ENCODE peak calls at places on chromosome 4, in eight cellular contexts. Z is ovary, M is lower leg skin, G is adrenal gland, C is NB4, Q is tibial nerve, T is heart left ventricle, U is A549. X is an unnamed sample.

GRCh38 chr4:89123418-89123817 is 12.1 kb downstream of the TIGD2 start:
- DNase-seq in Z (no peak), M (no peak), G (no peak), C (no peak), Q (no peak), T (no peak), U (peak; percentile 77), X (no peak)

GRCh38 chr4:14925471-14925870 is 76.8 kb upstream of the CPEB2 start:
- DNase-seq in Z (no peak), M (no peak), G (no peak), C (no peak), Q (no peak), T (no peak), U (no peak), X (no peak)

GRCh38 chr4:151658959-151659593 is 101.7 kb downstream of the GATB start:
- DNase-seq in Z (no peak), M (no peak), G (no peak), C (no peak), Q (no peak), T (no peak), U (no peak), X (no peak)

GRCh38 chr4:14520171-14520570 is 482.1 kb upstream of the CPEB2 start:
- DNase-seq in Z (no peak), M (no peak), G (no peak), C (no peak), Q (no peak), T (no peak), U (no peak), X (no peak)

GRCh38 chr4:32485976-32486375 is 1765.8 kb downstream of the PCDH7 start:
- DNase-seq in Z (no peak), M (no peak), G (no peak), C (no peak), Q (no peak), T (no peak), U (no peak), X (no peak)

GRCh38 chr4:39305902-39306677 is 60.1 kb downstream of the RFC1 start:
- DNase-seq in Z (no peak), M (no peak), G (no peak), C (peak; percentile 20), Q (no peak), T (no peak), U (no peak), X (no peak)

GRCh38 chr4:139817657-139818452 is 152.2 kb downstream of the MGST2 start:
- DNase-seq in Z (no peak), M (peak; percentile 87), G (no peak), C (no peak), Q (no peak), T (no peak), U (no peak), X (no peak)

GRCh38 chr4:177380730-177381287 is 61.4 kb downstream of the AGA start:
- DNase-seq in Z (no peak), M (no peak), G (no peak), C (peak; percentile 41), Q (no peak), T (no peak), U (peak; percentile 46), X (no peak)

GRCh38 chr4:8239226-8239625 is 30.3 kb upstream of the HTRA3 start:
- DNase-seq in Z (no peak), M (no peak), G (no peak), C (no peak), Q (no peak), T (no peak), U (no peak), X (no peak)

GRCh38 chr4:8237256-8237989 is 32.1 kb upstream of the HTRA3 start:
- DNase-seq in Z (no peak), M (no peak), G (no peak), C (no peak), Q (no peak), T (no peak), U (no peak), X (no peak)

GRCh38 chr4:8239661-8240060 is 29.9 kb upstream of the HTRA3 start:
- DNase-seq in Z (no peak), M (no peak), G (no peak), C (no peak), Q (no peak), T (no peak), U (no peak), X (no peak)

GRCh38 chr4:8238061-8238511 is 31.5 kb upstream of the HTRA3 start:
- DNase-seq in Z (no peak), M (no peak), G (no peak), C (no peak), Q (no peak), T (no peak), U (no peak), X (no peak)

GRCh38 chr4:8238515-8239053 is 31.0 kb upstream of the HTRA3 start:
- DNase-seq in Z (no peak), M (no peak), G (no peak), C (no peak), Q (no peak), T (no peak), U (peak; percentile 17), X (no peak)
- TF ChIP-seq CTCF in Z (no peak), M (no peak), G (peak; percentile 35), C (peak; percentile 33), Q (peak; percentile 8), T (peak; percentile 35), U (peak; percentile 39), X (no peak)

GRCh38 chr4:41154814-41155177 is 59.5 kb downstream of the APBB2 start:
- DNase-seq in Z (no peak), M (no peak), G (peak; percentile 32), C (no peak), Q (no peak), T (no peak), U (peak; percentile 22), X (no peak)
- H3K4me3 ChIP-seq in Z (no peak overlapping the region), M (no peak overlapping the region), G (no peak overlapping the region), C (no peak overlapping the region), Q (no peak overlapping the region), T (no peak overlapping the region), U (no peak overlapping the region), X (no peak overlapping the region)

DNA sequence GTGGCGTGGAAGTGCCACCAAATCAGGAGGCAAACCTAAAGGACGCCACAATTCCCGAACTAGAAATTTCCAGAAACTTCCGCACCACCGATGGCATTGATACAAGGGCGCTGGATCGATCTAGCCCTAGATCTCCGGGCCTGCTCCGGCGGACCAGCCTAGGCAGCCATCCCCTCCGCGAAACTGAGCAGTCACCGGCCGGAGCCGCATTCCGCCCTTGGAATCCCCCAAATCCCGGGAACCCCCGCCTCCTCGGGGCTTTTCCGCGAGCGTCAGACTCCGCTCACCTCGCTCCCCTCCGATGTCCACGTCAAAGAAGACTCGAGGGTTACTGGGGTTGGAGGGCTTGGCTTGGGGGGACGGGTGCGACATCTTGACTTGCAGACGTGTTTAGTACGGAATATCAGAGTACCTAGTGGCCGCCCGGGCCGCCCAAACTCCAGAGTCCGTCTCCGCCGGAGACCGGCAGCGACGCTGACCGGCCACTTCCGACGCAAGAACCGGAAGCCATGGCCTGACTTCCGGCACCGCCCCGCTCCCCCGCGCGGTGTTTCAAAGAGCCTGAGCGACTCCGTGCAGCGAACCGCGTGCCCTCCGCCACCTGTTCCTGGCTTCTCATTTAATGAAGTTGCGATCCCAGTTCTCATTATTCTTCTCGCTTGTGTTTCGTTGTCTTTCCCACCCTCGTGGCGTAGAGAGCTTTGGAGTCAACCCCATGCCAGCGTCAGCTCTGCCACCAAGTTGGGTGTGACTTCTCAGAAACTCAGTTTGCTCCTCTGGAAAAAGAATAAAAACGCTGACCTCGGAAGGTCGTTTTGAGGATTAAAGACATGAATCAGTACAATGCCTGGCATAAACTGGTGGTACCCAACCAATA is at the start of gene PPID:
- DNase-seq in Z (peak; percentile 84), M (peak; percentile 96), G (peak; percentile 84), C (peak; percentile 89), Q (peak; percentile 74), T (peak; percentile 92), U (peak; percentile 84), X (no peak)
- TF ChIP-seq POLR2A in Z (peak; percentile 57), M (no peak), G (peak; percentile 57), C (peak; percentile 55), Q (peak; percentile 56), T (peak; percentile 70), U (peak; percentile 77), X (peak; percentile 68)

GRCh38 chr4:55592014-55592413 is at the start of gene PDCL2:
- DNase-seq in Z (peak; percentile 10), M (no peak), G (no peak), C (no peak), Q (no peak), T (no peak), U (peak; percentile 3), X (no peak)
- TF ChIP-seq CTCF in Z (no peak), M (no peak), G (no peak), C (no peak), Q (no peak), T (no peak), U (no peak), X (no peak)